ENCODE peak calls at places on chromosome 3, in ten cellular contexts. One of them, this sample, is unnamed.

GRCh38 chr3:134332344-134332743 is 41.9 kb downstream of the AMOTL2 start:
- DNase-seq in T-helper 1 cell: no peak
- DNase-seq in AG20443: no peak
- DNase-seq in neural progenitor cell: no peak
- DNase-seq in transverse colon: no peak
- DNase-seq in adipocyte: no peak
- DNase-seq in globus pallidus: no peak
- DNase-seq in GM23248: no peak
- DNase-seq in activated CD4-positive, alpha-beta T cell treated with anti-CD3 and anti-CD28 coated beads for 24 hours: no peak
- DNase-seq in stimulated activated CD4-positive, alpha-beta T cell treated with anti-CD3 and anti-CD28 coated beads, TNF-alpha, amount 100 ng/mL, for 1 hour: no peak
- DNase-seq in this sample: no peak

GRCh38 chr3:23696842-23697241 is 108.9 kb upstream of the UBE2E1 start:
- DNase-seq in AG20443: no peak
- DNase-seq in stimulated activated CD4-positive, alpha-beta T cell treated with anti-CD3 and anti-CD28 coated beads, TNF-alpha, amount 100 ng/mL, for 1 hour: no peak
- DNase-seq in globus pallidus: no peak
- DNase-seq in activated CD4-positive, alpha-beta T cell treated with anti-CD3 and anti-CD28 coated beads for 24 hours: no peak
- DNase-seq in neural progenitor cell: no peak
- DNase-seq in transverse colon: peak; percentile 67
- DNase-seq in adipocyte: peak; percentile 49
- DNase-seq in T-helper 1 cell: no peak
- DNase-seq in GM23248: no peak
- DNase-seq in this sample: no peak

GRCh38 chr3:4983739-4984510 is 4.7 kb downstream of the BHLHE40 start:
- DNase-seq in AG20443: peak; percentile 59
- DNase-seq in adipocyte: peak; percentile 85
- DNase-seq in T-helper 1 cell: peak; percentile 87
- DNase-seq in GM23248: peak; percentile 93
- DNase-seq in neural progenitor cell: peak; percentile 25
- DNase-seq in globus pallidus: peak; percentile 24
- DNase-seq in stimulated activated CD4-positive, alpha-beta T cell treated with anti-CD3 and anti-CD28 coated beads, TNF-alpha, amount 100 ng/mL, for 1 hour: peak; percentile 59
- DNase-seq in activated CD4-positive, alpha-beta T cell treated with anti-CD3 and anti-CD28 coated beads for 24 hours: peak; percentile 35
- DNase-seq in transverse colon: peak; percentile 72
- DNase-seq in this sample: peak; percentile 87

GRCh38 chr3:172244011-172244410 is 204.2 kb downstream of the GHSR start:
- DNase-seq in neural progenitor cell: no peak
- DNase-seq in globus pallidus: no peak
- DNase-seq in adipocyte: no peak
- DNase-seq in GM23248: peak; percentile 72
- DNase-seq in T-helper 1 cell: no peak
- DNase-seq in stimulated activated CD4-positive, alpha-beta T cell treated with anti-CD3 and anti-CD28 coated beads, TNF-alpha, amount 100 ng/mL, for 1 hour: no peak
- DNase-seq in transverse colon: no peak
- DNase-seq in activated CD4-positive, alpha-beta T cell treated with anti-CD3 and anti-CD28 coated beads for 24 hours: no peak
- DNase-seq in AG20443: peak; percentile 14
- DNase-seq in this sample: no peak

GRCh38 chr3:46846624-46847542 is 16.4 kb downstream of the MYL3 start:
- DNase-seq in neural progenitor cell: no peak
- DNase-seq in T-helper 1 cell: no peak
- DNase-seq in AG20443: no peak
- DNase-seq in transverse colon: no peak
- DNase-seq in stimulated activated CD4-positive, alpha-beta T cell treated with anti-CD3 and anti-CD28 coated beads, TNF-alpha, amount 100 ng/mL, for 1 hour: no peak
- DNase-seq in adipocyte: no peak
- DNase-seq in globus pallidus: no peak
- DNase-seq in GM23248: no peak
- DNase-seq in activated CD4-positive, alpha-beta T cell treated with anti-CD3 and anti-CD28 coated beads for 24 hours: no peak
- DNase-seq in this sample: peak; percentile 61

GRCh38 chr3:124088801-124089200 is 96.9 kb upstream of the ROPN1 start:
- DNase-seq in globus pallidus: no peak
- DNase-seq in transverse colon: no peak
- DNase-seq in stimulated activated CD4-positive, alpha-beta T cell treated with anti-CD3 and anti-CD28 coated beads, TNF-alpha, amount 100 ng/mL, for 1 hour: no peak
- DNase-seq in T-helper 1 cell: no peak
- DNase-seq in adipocyte: no peak
- DNase-seq in AG20443: no peak
- DNase-seq in GM23248: no peak
- DNase-seq in neural progenitor cell: no peak
- DNase-seq in activated CD4-positive, alpha-beta T cell treated with anti-CD3 and anti-CD28 coated beads for 24 hours: no peak
- DNase-seq in this sample: no peak

GRCh38 chr3:8610961-8611360 is 33.6 kb downstream of the SSUH2 start:
- DNase-seq in transverse colon: no peak
- DNase-seq in AG20443: no peak
- DNase-seq in neural progenitor cell: no peak
- DNase-seq in stimulated activated CD4-positive, alpha-beta T cell treated with anti-CD3 and anti-CD28 coated beads, TNF-alpha, amount 100 ng/mL, for 1 hour: no peak
- DNase-seq in globus pallidus: no peak
- DNase-seq in adipocyte: no peak
- DNase-seq in activated CD4-positive, alpha-beta T cell treated with anti-CD3 and anti-CD28 coated beads for 24 hours: no peak
- DNase-seq in T-helper 1 cell: no peak
- DNase-seq in GM23248: no peak
- DNase-seq in this sample: no peak

GRCh38 chr3:188916934-188917391 is 254.8 kb upstream of the TPRG1 start:
- DNase-seq in stimulated activated CD4-positive, alpha-beta T cell treated with anti-CD3 and anti-CD28 coated beads, TNF-alpha, amount 100 ng/mL, for 1 hour: no peak
- DNase-seq in activated CD4-positive, alpha-beta T cell treated with anti-CD3 and anti-CD28 coated beads for 24 hours: no peak
- DNase-seq in GM23248: peak; percentile 36
- DNase-seq in neural progenitor cell: no peak
- DNase-seq in AG20443: no peak
- DNase-seq in globus pallidus: peak; percentile 36
- DNase-seq in transverse colon: no peak
- DNase-seq in adipocyte: no peak
- DNase-seq in T-helper 1 cell: peak; percentile 86
- DNase-seq in this sample: no peak

GRCh38 chr3:53551324-53551723 is 56.9 kb downstream of the CACNA1D start:
- DNase-seq in AG20443: no peak
- DNase-seq in activated CD4-positive, alpha-beta T cell treated with anti-CD3 and anti-CD28 coated beads for 24 hours: no peak
- DNase-seq in adipocyte: no peak
- DNase-seq in GM23248: no peak
- DNase-seq in globus pallidus: no peak
- DNase-seq in transverse colon: no peak
- DNase-seq in neural progenitor cell: no peak
- DNase-seq in T-helper 1 cell: no peak
- DNase-seq in stimulated activated CD4-positive, alpha-beta T cell treated with anti-CD3 and anti-CD28 coated beads, TNF-alpha, amount 100 ng/mL, for 1 hour: no peak
- DNase-seq in this sample: no peak

GRCh38 chr3:9902372-9903237 is at the start of gene IL17RE:
- DNase-seq in AG20443: peak; percentile 59
- DNase-seq in transverse colon: peak; percentile 82
- DNase-seq in globus pallidus: no peak
- DNase-seq in stimulated activated CD4-positive, alpha-beta T cell treated with anti-CD3 and anti-CD28 coated beads, TNF-alpha, amount 100 ng/mL, for 1 hour: no peak
- DNase-seq in neural progenitor cell: peak; percentile 31
- DNase-seq in adipocyte: no peak
- DNase-seq in GM23248: no peak
- DNase-seq in T-helper 1 cell: no peak
- DNase-seq in activated CD4-positive, alpha-beta T cell treated with anti-CD3 and anti-CD28 coated beads for 24 hours: no peak
- DNase-seq in this sample: no peak

GRCh38 chr3:177722386-177722785 is 525.1 kb upstream of the TBL1XR1 start:
- DNase-seq in neural progenitor cell: no peak
- DNase-seq in transverse colon: no peak
- DNase-seq in globus pallidus: no peak
- DNase-seq in stimulated activated CD4-positive, alpha-beta T cell treated with anti-CD3 and anti-CD28 coated beads, TNF-alpha, amount 100 ng/mL, for 1 hour: no peak
- DNase-seq in adipocyte: no peak
- DNase-seq in activated CD4-positive, alpha-beta T cell treated with anti-CD3 and anti-CD28 coated beads for 24 hours: no peak
- DNase-seq in T-helper 1 cell: no peak
- DNase-seq in GM23248: no peak
- DNase-seq in AG20443: no peak
- DNase-seq in this sample: no peak

GRCh38 chr3:150495563-150496168 is 50.6 kb downstream of the SERP1 start:
- DNase-seq in T-helper 1 cell: peak; percentile 33
- DNase-seq in adipocyte: peak; percentile 85
- DNase-seq in stimulated activated CD4-positive, alpha-beta T cell treated with anti-CD3 and anti-CD28 coated beads, TNF-alpha, amount 100 ng/mL, for 1 hour: no peak
- DNase-seq in globus pallidus: peak; percentile 64
- DNase-seq in activated CD4-positive, alpha-beta T cell treated with anti-CD3 and anti-CD28 coated beads for 24 hours: no peak
- DNase-seq in GM23248: peak; percentile 65
- DNase-seq in transverse colon: no peak
- DNase-seq in AG20443: peak; percentile 53
- DNase-seq in neural progenitor cell: peak; percentile 37
- DNase-seq in this sample: no peak

GRCh38 chr3:111577798-111578685 is 17.1 kb downstream of the ZBED2 start:
- DNase-seq in activated CD4-positive, alpha-beta T cell treated with anti-CD3 and anti-CD28 coated beads for 24 hours: no peak
- DNase-seq in adipocyte: peak; percentile 81
- DNase-seq in GM23248: peak; percentile 86
- DNase-seq in T-helper 1 cell: peak; percentile 76
- DNase-seq in AG20443: peak; percentile 77
- DNase-seq in stimulated activated CD4-positive, alpha-beta T cell treated with anti-CD3 and anti-CD28 coated beads, TNF-alpha, amount 100 ng/mL, for 1 hour: no peak
- DNase-seq in transverse colon: no peak
- DNase-seq in neural progenitor cell: peak; percentile 43
- DNase-seq in globus pallidus: peak; percentile 3
- DNase-seq in this sample: no peak

GRCh38 chr3:117630885-117631284 is 921.3 kb downstream of the TUSC7 start:
- DNase-seq in activated CD4-positive, alpha-beta T cell treated with anti-CD3 and anti-CD28 coated beads for 24 hours: no peak
- DNase-seq in GM23248: no peak
- DNase-seq in adipocyte: peak; percentile 20
- DNase-seq in T-helper 1 cell: no peak
- DNase-seq in AG20443: no peak
- DNase-seq in globus pallidus: no peak
- DNase-seq in neural progenitor cell: no peak
- DNase-seq in transverse colon: no peak
- DNase-seq in stimulated activated CD4-positive, alpha-beta T cell treated with anti-CD3 and anti-CD28 coated beads, TNF-alpha, amount 100 ng/mL, for 1 hour: no peak
- DNase-seq in this sample: no peak

GRCh38 chr3:152021951-152022461 is 148.6 kb downstream of the SUCNR1 start:
- DNase-seq in activated CD4-positive, alpha-beta T cell treated with anti-CD3 and anti-CD28 coated beads for 24 hours: peak; percentile 1
- DNase-seq in adipocyte: peak; percentile 74
- DNase-seq in GM23248: peak; percentile 81
- DNase-seq in neural progenitor cell: no peak
- DNase-seq in globus pallidus: no peak
- DNase-seq in AG20443: peak; percentile 21
- DNase-seq in transverse colon: no peak
- DNase-seq in T-helper 1 cell: no peak
- DNase-seq in stimulated activated CD4-positive, alpha-beta T cell treated with anti-CD3 and anti-CD28 coated beads, TNF-alpha, amount 100 ng/mL, for 1 hour: no peak
- DNase-seq in this sample: no peak

GRCh38 chr3:141854559-141854958 is 21.9 kb upstream of the ATP1B3 start:
- DNase-seq in activated CD4-positive, alpha-beta T cell treated with anti-CD3 and anti-CD28 coated beads for 24 hours: no peak
- DNase-seq in T-helper 1 cell: no peak
- DNase-seq in adipocyte: no peak
- DNase-seq in AG20443: no peak
- DNase-seq in globus pallidus: no peak
- DNase-seq in neural progenitor cell: no peak
- DNase-seq in transverse colon: no peak
- DNase-seq in stimulated activated CD4-positive, alpha-beta T cell treated with anti-CD3 and anti-CD28 coated beads, TNF-alpha, amount 100 ng/mL, for 1 hour: no peak
- DNase-seq in GM23248: no peak
- DNase-seq in this sample: no peak

GRCh38 chr3:130374033-130374432 is 28.6 kb downstream of the COL6A5 start:
- DNase-seq in activated CD4-positive, alpha-beta T cell treated with anti-CD3 and anti-CD28 coated beads for 24 hours: no peak
- DNase-seq in stimulated activated CD4-positive, alpha-beta T cell treated with anti-CD3 and anti-CD28 coated beads, TNF-alpha, amount 100 ng/mL, for 1 hour: no peak
- DNase-seq in adipocyte: no peak
- DNase-seq in transverse colon: no peak
- DNase-seq in GM23248: no peak
- DNase-seq in neural progenitor cell: no peak
- DNase-seq in AG20443: no peak
- DNase-seq in T-helper 1 cell: no peak
- DNase-seq in globus pallidus: no peak
- DNase-seq in this sample: no peak

GRCh38 chr3:31265646-31266423 is 266.9 kb upstream of the STT3B start:
- DNase-seq in stimulated activated CD4-positive, alpha-beta T cell treated with anti-CD3 and anti-CD28 coated beads, TNF-alpha, amount 100 ng/mL, for 1 hour: no peak
- DNase-seq in AG20443: no peak
- DNase-seq in neural progenitor cell: no peak
- DNase-seq in adipocyte: no peak
- DNase-seq in globus pallidus: no peak
- DNase-seq in T-helper 1 cell: no peak
- DNase-seq in activated CD4-positive, alpha-beta T cell treated with anti-CD3 and anti-CD28 coated beads for 24 hours: no peak
- DNase-seq in GM23248: no peak
- DNase-seq in transverse colon: no peak
- DNase-seq in this sample: no peak

GRCh38 chr3:131387796-131388195 is 6.2 kb downstream of the NUDT16 start:
- DNase-seq in T-helper 1 cell: no peak
- DNase-seq in transverse colon: no peak
- DNase-seq in neural progenitor cell: no peak
- DNase-seq in adipocyte: no peak
- DNase-seq in stimulated activated CD4-positive, alpha-beta T cell treated with anti-CD3 and anti-CD28 coated beads, TNF-alpha, amount 100 ng/mL, for 1 hour: no peak
- DNase-seq in globus pallidus: no peak
- DNase-seq in AG20443: no peak
- DNase-seq in GM23248: no peak
- DNase-seq in activated CD4-positive, alpha-beta T cell treated with anti-CD3 and anti-CD28 coated beads for 24 hours: no peak
- DNase-seq in this sample: no peak

GRCh38 chr3:23481660-23482278 is 278.6 kb downstream of the UBE2E2 start:
- DNase-seq in AG20443: no peak
- DNase-seq in globus pallidus: peak; percentile 47
- DNase-seq in T-helper 1 cell: no peak
- DNase-seq in adipocyte: no peak
- DNase-seq in activated CD4-positive, alpha-beta T cell treated with anti-CD3 and anti-CD28 coated beads for 24 hours: no peak
- DNase-seq in stimulated activated CD4-positive, alpha-beta T cell treated with anti-CD3 and anti-CD28 coated beads, TNF-alpha, amount 100 ng/mL, for 1 hour: no peak
- DNase-seq in transverse colon: no peak
- DNase-seq in neural progenitor cell: no peak
- DNase-seq in GM23248: no peak
- DNase-seq in this sample: no peak

GRCh38 chr3:132290833-132291232 is 26.4 kb upstream of the ACP3 start:
- DNase-seq in AG20443: peak; percentile 58
- DNase-seq in GM23248: peak; percentile 89
- DNase-seq in adipocyte: peak; percentile 46
- DNase-seq in T-helper 1 cell: no peak
- DNase-seq in globus pallidus: no peak
- DNase-seq in transverse colon: no peak
- DNase-seq in neural progenitor cell: no peak
- DNase-seq in stimulated activated CD4-positive, alpha-beta T cell treated with anti-CD3 and anti-CD28 coated beads, TNF-alpha, amount 100 ng/mL, for 1 hour: no peak
- DNase-seq in activated CD4-positive, alpha-beta T cell treated with anti-CD3 and anti-CD28 coated beads for 24 hours: no peak
- DNase-seq in this sample: no peak

This sample was measured in ascending aorta.